ENCODE peak calls at places on chromosomes 6 and 20, in five cellular contexts. D is T-helper 2 cell, R is GM13977, H is Right ventricle myocardium superior, L is T-cell. Q is an unnamed sample.

GRCh38 chr20:44716309-44717106 is 1.3 kb downstream of the CCN5 start:
- DNase-seq in L (no peak), D (no peak), R (no peak), H (no peak), Q (no peak)

GRCh38 chr6:7507600-7507999 is 33.9 kb upstream of the DSP start:
- DNase-seq in L (no peak), H (no peak), D (no peak), R (no peak), Q (no peak)

GRCh38 chr6:30845183-30845582 is 39.1 kb upstream of the DDR1 start:
- DNase-seq in L (no peak), R (no peak), H (no peak), D (no peak), Q (no peak)

GRCh38 chr6:83511901-83512681 is at the start of gene PRSS35:
- DNase-seq in R (peak), D (no peak), H (peak), L (no peak), Q (peak)

GRCh38 chr6:106309766-106310373 is 15.7 kb downstream of the ATG5 start:
- DNase-seq in H (no peak), D (no peak), R (no peak), L (no peak), Q (no peak)

GRCh38 chr20:61950631-61951010 is 115.1 kb downstream of the TAF4 start:
- DNase-seq in L (no peak), R (no peak), D (no peak), H (no peak), Q (no peak)

GRCh38 chr6:70954750-70955149 is 2.1 kb downstream of the B3GAT2 start:
- DNase-seq in L (no peak), H (no peak), D (no peak), R (no peak), Q (no peak)

GRCh38 chr6:1667012-1667804 is 57.5 kb downstream of the FOXC1 start:
- DNase-seq in L (no peak), H (no peak), D (no peak), R (no peak), Q (no peak)

GRCh38 chr6:25670793-25671513 is 18.9 kb downstream of the SCGN start:
- DNase-seq in R (no peak), L (no peak), H (no peak), D (no peak), Q (no peak)

GRCh38 chr20:45014671-45015415 is 48.5 kb downstream of the STK4 start:
- DNase-seq in D (no peak), H (no peak), L (no peak), R (no peak), Q (no peak)

GRCh38 chr6:157879873-157880254 is 56.8 kb downstream of the SNX9 start:
- DNase-seq in D (no peak), L (no peak), H (no peak), R (no peak), Q (no peak)

GRCh38 chr6:52931351-52931750 is 21.9 kb upstream of the GSTA3 start:
- DNase-seq in R (no peak), D (no peak), L (no peak), H (no peak), Q (no peak)

GRCh38 chr6:170151235-170152110 is 139.4 kb downstream of the DLL1 start:
- DNase-seq in H (no peak), R (no peak), D (no peak), L (no peak), Q (no peak)

GRCh38 chr6:124888581-124889371 is 73.5 kb upstream of the RNF217 start:
- DNase-seq in D (no peak), L (no peak), H (no peak), R (no peak), Q (no peak)

GRCh38 chr20:17808357-17808756 is 108.6 kb downstream of the BANF2 start:
- DNase-seq in D (no peak), L (no peak), H (peak), R (no peak), Q (no peak)

GRCh38 chr20:44745560-44746366 is at the start of gene KCNK15:
- DNase-seq in D (no peak), H (peak), R (peak), L (peak), Q (no peak)

GRCh38 chr6:69098910-69099309 is 463.8 kb downstream of the ADGRB3 start:
- DNase-seq in D (no peak), R (no peak), H (no peak), L (no peak), Q (no peak)

GRCh38 chr20:14051454-14051853 is 56.1 kb downstream of the MACROD2 start:
- DNase-seq in H (no peak), D (no peak), L (no peak), R (no peak), Q (no peak)

GRCh38 chr6:38572186-38572813 is 67.4 kb downstream of the BTBD9 start:
- DNase-seq in L (no peak), R (peak), D (no peak), H (no peak), Q (no peak)

GRCh38 chr6:2021713-2022125 is 223.7 kb downstream of the GMDS start:
- DNase-seq in H (peak), D (no peak), R (no peak), L (no peak), Q (peak)

Q was measured in NCI-H1694.